ENCODE peak calls at places on chromosomes 4 and X, in five cellular contexts. D is OCI-LY7, L is MM.1S, T is ascending aorta, R is neural progenitor cell. Z is an unnamed sample.

GRCh38 chr4:141246243-141246642 is 25.5 kb downstream of the ZNF330 start:
- DNase-seq in D (no peak), L (no peak), T (no peak), R (no peak), Z (no peak)

GRCh38 chr4:15479089-15479912 is 9.6 kb downstream of the CC2D2A start:
- DNase-seq in D (peak; percentile 44), L (peak; percentile 23), T (no peak), R (peak; percentile 87), Z (peak; percentile 38)

GRCh38 chrX:11665144-11666040 is at the start of gene ARHGAP6:
- DNase-seq in D (no peak), L (no peak), T (no peak), R (peak; percentile 71), Z (peak; percentile 37)

GRCh38 chrX:113741744-113742143 is 842.1 kb upstream of the HTR2C start:
- DNase-seq in D (peak; percentile 25), L (peak; percentile 68), T (no peak), R (peak; percentile 55), Z (no peak)

GRCh38 chrX:155968106-155968714 is 29.3 kb upstream of the IL9R start:
- DNase-seq in D (no peak), L (no peak), T (no peak), R (no peak), Z (no peak)

GRCh38 chrX:123736333-123736921 is 3.6 kb upstream of the THOC2 start:
- DNase-seq in D (no peak), L (no peak), T (no peak), R (no peak), Z (no peak)

GRCh38 chr4:185932491-185932890 is 120.5 kb upstream of the SORBS2 start:
- DNase-seq in D (no peak), L (no peak), T (no peak), R (peak; percentile 47), Z (no peak)

GRCh38 chrX:154136627-154137161 is 7.3 kb upstream of the OPN1LW start:
- DNase-seq in D (peak; percentile 74), L (peak; percentile 58), T (peak; percentile 22), R (peak; percentile 91), Z (peak; percentile 75)

GRCh38 chr4:43987331-43987944 is 461.2 kb downstream of the KCTD8 start:
- DNase-seq in D (no peak), L (no peak), T (no peak), R (no peak), Z (no peak)

GRCh38 chrX:85004255-85004654 is 578 bp downstream of the APOOL start:
- DNase-seq in D (peak; percentile 5), L (no peak), T (no peak), R (no peak), Z (no peak)

GRCh38 chr4:1247811-1248261 is 1.1 kb downstream of the CTBP1 start:
- DNase-seq in D (no peak), L (peak; percentile 7), T (no peak), R (no peak), Z (peak; percentile 29)

GRCh38 chr4:40176602-40177001 is 20.2 kb upstream of the RHOH start:
- DNase-seq in D (no peak), L (no peak), T (no peak), R (no peak), Z (no peak)

GRCh38 chr4:166435449-166435848 is 562.4 kb downstream of the TLL1 start:
- DNase-seq in D (no peak), L (no peak), T (no peak), R (no peak), Z (no peak)

DNA sequence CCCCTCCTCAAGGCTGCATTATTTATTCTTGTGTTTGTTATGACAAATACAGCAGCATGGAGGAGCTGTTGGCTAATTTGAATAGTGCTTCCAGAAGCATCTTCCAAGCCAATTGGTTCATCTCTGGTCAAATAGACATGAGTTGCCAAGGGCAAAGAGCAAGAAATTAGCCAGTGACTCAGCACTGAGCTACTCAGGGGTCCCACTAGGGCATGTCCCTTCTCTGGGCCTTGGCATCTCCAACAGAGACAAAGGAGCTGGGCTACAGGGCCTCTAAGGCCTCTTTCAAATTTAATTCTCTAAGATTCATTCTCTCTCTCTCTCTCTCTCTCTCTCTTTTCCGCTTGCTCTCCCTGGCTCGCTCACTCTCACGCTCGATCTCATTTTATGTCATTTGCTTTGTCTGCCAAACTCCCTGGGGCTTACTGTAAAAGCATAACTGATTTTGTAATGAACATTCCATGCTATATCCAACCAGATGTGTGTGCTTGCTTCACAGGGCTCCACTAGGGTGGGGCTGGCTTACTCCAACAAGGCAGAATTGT is 86.7 kb upstream of the MAGEA4 start:
- DNase-seq in D (no peak), L (no peak), T (no peak), R (no peak), Z (no peak)
- TF ChIP-seq CTCF in D (no peak), L (no peak), T (no peak), R (no peak), Z (no peak)

GRCh38 chrX:42678133-42678532 is 99.8 kb downstream of the PPP1R2C start:
- DNase-seq in D (peak; percentile 12), L (no peak), T (no peak), R (no peak), Z (no peak)
- TF ChIP-seq CTCF in D (peak; percentile 19), L (no peak), T (no peak), R (peak; percentile 11), Z (no peak)

DNA sequence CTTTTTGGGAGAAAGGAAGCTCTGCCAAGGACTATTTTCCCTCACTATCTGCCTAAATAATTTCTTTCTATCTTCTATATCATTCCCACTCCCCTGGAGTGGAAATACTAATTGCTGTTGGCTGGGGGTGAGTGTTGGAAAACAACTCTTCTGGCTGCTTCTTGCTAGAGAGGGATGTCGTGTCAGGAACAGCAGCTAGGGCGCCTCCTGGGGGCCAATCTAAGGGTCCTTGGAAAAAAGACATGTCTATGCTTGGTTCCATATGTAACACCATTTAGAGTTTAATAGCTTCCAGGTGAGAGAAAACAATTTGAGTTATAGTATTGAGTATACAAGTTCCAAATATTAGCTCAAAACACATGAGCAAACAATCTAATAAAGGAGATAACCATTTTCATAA is 111.3 kb downstream of the MAGEE1 start:
- DNase-seq in D (no peak), L (no peak), T (no peak), R (peak; percentile 9), Z (no peak)
- TF ChIP-seq CTCF in D (no peak), L (no peak), T (no peak), R (peak; percentile 28), Z (no peak)

GRCh38 chrX:2425281-2426071 is 75.3 kb downstream of the DHRSX start:
- DNase-seq in D (peak; percentile 21), L (no peak), T (no peak), R (no peak), Z (no peak)

GRCh38 chrX:2424317-2424716 is 76.5 kb downstream of the DHRSX start:
- DNase-seq in D (no peak), L (no peak), T (no peak), R (no peak), Z (no peak)

GRCh38 chrX:2426289-2426882 is 74.4 kb downstream of the DHRSX start:
- DNase-seq in D (no peak), L (no peak), T (no peak), R (no peak), Z (no peak)

GRCh38 chrX:2423293-2423692 is 77.5 kb downstream of the DHRSX start:
- DNase-seq in D (no peak), L (no peak), T (no peak), R (no peak), Z (no peak)

GRCh38 chrX:2423899-2424298 is 76.9 kb downstream of the DHRSX start:
- DNase-seq in D (no peak), L (no peak), T (no peak), R (no peak), Z (no peak)
- TF ChIP-seq CTCF in D (no peak), L (no peak), T (no peak), R (no peak), Z (no peak)

GRCh38 chr4:10108818-10109783 is 7.5 kb downstream of the WDR1 start:
- DNase-seq in D (no peak), L (no peak), T (no peak), R (no peak), Z (no peak)

GRCh38 chr4:10112658-10113284 is 3.8 kb downstream of the WDR1 start:
- DNase-seq in D (no peak), L (no peak), T (no peak), R (no peak), Z (no peak)

GRCh38 chr4:10113362-10114047 is 3.1 kb downstream of the WDR1 start:
- DNase-seq in D (no peak), L (no peak), T (no peak), R (no peak), Z (no peak)

GRCh38 chr4:10109995-10110670 is 6.5 kb downstream of the WDR1 start:
- DNase-seq in D (no peak), L (no peak), T (no peak), R (no peak), Z (no peak)

GRCh38 chr4:10111067-10111801 is 5.4 kb downstream of the WDR1 start:
- DNase-seq in D (no peak), L (no peak), T (no peak), R (no peak), Z (no peak)
- TF ChIP-seq CTCF in D (no peak), L (no peak), T (no peak), R (no peak), Z (no peak)

GRCh38 chr4:2284934-2285664 is 23.2 kb upstream of the MXD4 start:
- DNase-seq in D (no peak), L (no peak), T (peak; percentile 3), R (no peak), Z (no peak)

GRCh38 chr4:2283199-2283711 is 21.3 kb upstream of the MXD4 start:
- DNase-seq in D (no peak), L (no peak), T (no peak), R (no peak), Z (no peak)

GRCh38 chr4:2280531-2281300 is 18.8 kb upstream of the MXD4 start:
- DNase-seq in D (no peak), L (no peak), T (no peak), R (no peak), Z (no peak)

GRCh38 chr4:2284161-2284933 is 22.4 kb upstream of the MXD4 start:
- DNase-seq in D (no peak), L (no peak), T (peak; percentile 4), R (no peak), Z (no peak)

DNA sequence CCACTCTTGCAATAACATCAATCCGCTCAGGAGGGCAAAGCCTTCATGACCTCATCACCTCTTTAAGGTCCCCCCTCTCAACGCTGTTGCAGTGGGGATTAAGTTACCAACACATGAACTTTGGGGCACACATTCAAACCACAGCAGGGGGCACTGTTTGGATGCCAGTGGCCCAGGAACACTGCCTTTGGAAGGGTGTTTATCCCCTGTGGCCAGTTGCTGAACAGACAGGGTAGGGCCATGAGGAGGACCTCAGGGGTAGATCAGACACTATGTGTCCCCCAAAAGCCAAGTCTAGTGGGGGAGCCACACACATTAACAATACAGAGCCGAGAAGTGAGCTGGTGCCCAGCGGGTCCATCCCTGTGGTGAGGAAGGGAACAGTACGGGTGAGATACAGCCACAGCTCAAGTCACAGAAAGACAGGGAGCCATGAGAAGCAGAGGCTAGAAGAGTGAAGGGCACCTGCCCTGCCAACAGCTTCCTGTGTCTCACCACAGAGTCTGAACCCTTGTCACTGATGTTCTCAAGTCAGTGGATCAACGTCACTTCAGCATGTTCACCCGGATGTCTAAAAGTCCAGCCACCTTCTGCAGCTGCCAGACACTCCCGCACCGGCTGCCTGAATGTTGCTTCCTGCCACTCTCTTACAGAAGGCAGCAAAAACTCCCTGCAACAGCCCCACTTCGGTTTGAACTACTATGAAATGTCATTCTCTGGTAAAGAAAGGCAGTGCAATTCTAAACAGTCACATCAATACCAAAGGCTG is 19.9 kb upstream of the MXD4 start:
- DNase-seq in D (peak; percentile 81), L (peak; percentile 93), T (no peak), R (no peak), Z (peak; percentile 75)
- TF ChIP-seq CTCF in D (peak; percentile 62), L (peak; percentile 53), T (no peak), R (no peak), Z (peak; percentile 20)